ENCODE peak calls at places on chromosomes 4 and X, in six cellular contexts. One of them, this sample, is unnamed.

GRCh38 chr4:26785766-26786165 is 74.9 kb upstream of the STIM2 start:
- DNase-seq in H9: no peak
- DNase-seq in neuronal stem cell: no peak
- DNase-seq in IMR-90: no peak
- DNase-seq in H1: no peak
- DNase-seq in mesenchymal stem cell: no peak
- DNase-seq in this sample: no peak

GRCh38 chr4:137677851-137678250 is 145.6 kb upstream of the PCDH18 start:
- DNase-seq in H9: no peak
- DNase-seq in neuronal stem cell: no peak
- DNase-seq in IMR-90: peak
- DNase-seq in H1: no peak
- DNase-seq in mesenchymal stem cell: peak
- DNase-seq in this sample: no peak

GRCh38 chr4:16530688-16531635 is 304.7 kb upstream of the TAPT1 start:
- DNase-seq in H9: no peak
- DNase-seq in neuronal stem cell: no peak
- DNase-seq in IMR-90: peak
- DNase-seq in H1: no peak
- DNase-seq in mesenchymal stem cell: peak
- DNase-seq in this sample: no peak

GRCh38 chr4:76968937-76969336 is 19.4 kb downstream of the SEPTIN11 start:
- DNase-seq in H9: no peak
- DNase-seq in neuronal stem cell: no peak
- DNase-seq in IMR-90: no peak
- DNase-seq in H1: no peak
- DNase-seq in mesenchymal stem cell: no peak
- DNase-seq in this sample: no peak

GRCh38 chr4:158914178-158914577 is 145.4 kb downstream of the FNIP2 start:
- DNase-seq in H9: no peak
- DNase-seq in neuronal stem cell: no peak
- DNase-seq in IMR-90: peak
- DNase-seq in H1: no peak
- DNase-seq in mesenchymal stem cell: peak
- DNase-seq in this sample: no peak

GRCh38 chrX:1481636-1482529 is 29.2 kb upstream of the ASMTL start:
- DNase-seq in H9: peak
- DNase-seq in neuronal stem cell: no peak
- DNase-seq in IMR-90: peak
- DNase-seq in H1: no peak
- DNase-seq in mesenchymal stem cell: peak
- DNase-seq in this sample: peak

GRCh38 chr4:41120297-41121217 is 93.8 kb downstream of the APBB2 start:
- DNase-seq in H9: no peak
- DNase-seq in neuronal stem cell: no peak
- DNase-seq in IMR-90: peak
- DNase-seq in H1: no peak
- DNase-seq in mesenchymal stem cell: no peak
- DNase-seq in this sample: no peak

GRCh38 chrX:20527041-20527440 is 260.3 kb upstream of the RPS6KA3 start:
- DNase-seq in H9: no peak
- DNase-seq in neuronal stem cell: no peak
- DNase-seq in IMR-90: no peak
- DNase-seq in H1: no peak
- DNase-seq in mesenchymal stem cell: no peak
- DNase-seq in this sample: no peak

GRCh38 chr4:14218641-14219040 is 591.1 kb upstream of the BOD1L1 start:
- DNase-seq in H9: no peak
- DNase-seq in neuronal stem cell: no peak
- DNase-seq in IMR-90: no peak
- DNase-seq in H1: no peak
- DNase-seq in mesenchymal stem cell: no peak
- DNase-seq in this sample: no peak

GRCh38 chr4:99648321-99648720 is 9.3 kb downstream of the C4orf54 start:
- DNase-seq in H9: no peak
- DNase-seq in neuronal stem cell: no peak
- DNase-seq in IMR-90: no peak
- DNase-seq in H1: no peak
- DNase-seq in mesenchymal stem cell: no peak
- DNase-seq in this sample: no peak

GRCh38 chr4:6390357-6390756 is 82.1 kb downstream of the PPP2R2C start:
- DNase-seq in H9: no peak
- DNase-seq in neuronal stem cell: no peak
- DNase-seq in IMR-90: no peak
- DNase-seq in H1: no peak
- DNase-seq in mesenchymal stem cell: no peak
- DNase-seq in this sample: no peak

GRCh38 chr4:6393066-6393465 is 79.3 kb downstream of the PPP2R2C start:
- DNase-seq in H9: no peak
- DNase-seq in neuronal stem cell: no peak
- DNase-seq in IMR-90: no peak
- DNase-seq in H1: no peak
- DNase-seq in mesenchymal stem cell: no peak
- DNase-seq in this sample: no peak

GRCh38 chr4:6392407-6392806 is 80.0 kb downstream of the PPP2R2C start:
- DNase-seq in H9: no peak
- DNase-seq in neuronal stem cell: no peak
- DNase-seq in IMR-90: no peak
- DNase-seq in H1: no peak
- DNase-seq in mesenchymal stem cell: no peak
- DNase-seq in this sample: no peak

GRCh38 chr4:6391186-6391851 is 81.1 kb downstream of the PPP2R2C start:
- DNase-seq in H9: no peak
- DNase-seq in neuronal stem cell: no peak
- DNase-seq in IMR-90: no peak
- DNase-seq in H1: no peak
- DNase-seq in mesenchymal stem cell: no peak
- DNase-seq in this sample: no peak

GRCh38 chr4:6391852-6392188 is 80.6 kb downstream of the PPP2R2C start:
- DNase-seq in H9: no peak
- DNase-seq in neuronal stem cell: no peak
- DNase-seq in IMR-90: no peak
- DNase-seq in H1: no peak
- DNase-seq in mesenchymal stem cell: no peak
- DNase-seq in this sample: no peak
- H3K4me2 ChIP-seq in H9: no peak
- H3K4me2 ChIP-seq in neuronal stem cell: no peak
- H3K4me2 ChIP-seq in IMR-90: no peak
- H3K4me2 ChIP-seq in H1: no peak
- H3K4me2 ChIP-seq in mesenchymal stem cell: no peak
- H3K4me2 ChIP-seq in this sample: no peak

GRCh38 chr4:140219567-140219966 is 65.6 kb upstream of the MAML3 start:
- DNase-seq in H9: no peak
- DNase-seq in neuronal stem cell: no peak
- DNase-seq in IMR-90: no peak
- DNase-seq in H1: peak
- DNase-seq in mesenchymal stem cell: no peak
- DNase-seq in this sample: no peak
- H2BK120ac ChIP-seq in H9: no peak
- H2BK120ac ChIP-seq in neuronal stem cell: no peak
- H2BK120ac ChIP-seq in IMR-90: no peak
- H2BK120ac ChIP-seq in H1: peak
- H2BK120ac ChIP-seq in mesenchymal stem cell: no peak
- H2BK120ac ChIP-seq in this sample: no peak

GRCh38 chr4:71872767-71873422 is 89.0 kb upstream of the GC start:
- DNase-seq in H9: no peak
- DNase-seq in neuronal stem cell: no peak
- DNase-seq in IMR-90: no peak
- DNase-seq in H1: no peak
- DNase-seq in mesenchymal stem cell: no peak
- DNase-seq in this sample: peak

GRCh38 chr4:71882113-71882512 is 98.2 kb upstream of the GC start:
- DNase-seq in H9: no peak
- DNase-seq in neuronal stem cell: no peak
- DNase-seq in IMR-90: no peak
- DNase-seq in H1: no peak
- DNase-seq in mesenchymal stem cell: no peak
- DNase-seq in this sample: peak

GRCh38 chr4:71878388-71878787 is 94.5 kb upstream of the GC start:
- DNase-seq in H9: no peak
- DNase-seq in neuronal stem cell: no peak
- DNase-seq in IMR-90: no peak
- DNase-seq in H1: no peak
- DNase-seq in mesenchymal stem cell: no peak
- DNase-seq in this sample: no peak
- H2AFZ ChIP-seq in H9: no peak
- H2AFZ ChIP-seq in neuronal stem cell: no peak
- H2AFZ ChIP-seq in IMR-90: no peak
- H2AFZ ChIP-seq in H1: peak
- H2AFZ ChIP-seq in mesenchymal stem cell: no peak
- H2AFZ ChIP-seq in this sample: no peak

DNA sequence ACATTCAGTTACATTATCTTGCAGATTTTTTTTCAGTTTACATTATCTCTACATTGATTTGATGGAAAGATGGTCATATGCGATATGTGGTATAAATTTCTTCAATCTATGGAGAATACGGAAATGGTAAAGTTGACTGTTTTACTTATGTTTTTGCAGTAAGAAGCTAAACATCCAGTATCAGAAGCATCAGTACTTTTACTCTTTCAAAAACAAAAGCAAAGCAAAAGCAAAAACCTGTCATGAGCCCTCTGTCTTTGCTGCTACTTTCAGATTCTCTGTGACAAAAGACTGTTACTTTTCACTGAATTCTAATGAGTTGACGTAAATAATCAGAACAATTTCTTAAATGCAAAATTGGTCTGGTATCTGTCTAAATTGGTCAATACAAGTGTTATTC is 52.4 kb upstream of the UCP1 start:
- DNase-seq in H9: no peak
- DNase-seq in neuronal stem cell: no peak
- DNase-seq in IMR-90: no peak
- DNase-seq in H1: no peak
- DNase-seq in mesenchymal stem cell: no peak
- DNase-seq in this sample: no peak
- H3K4me2 ChIP-seq in H9: no peak
- H3K4me2 ChIP-seq in neuronal stem cell: no peak
- H3K4me2 ChIP-seq in IMR-90: no peak
- H3K4me2 ChIP-seq in H1: no peak
- H3K4me2 ChIP-seq in mesenchymal stem cell: no peak
- H3K4me2 ChIP-seq in this sample: no peak

DNA sequence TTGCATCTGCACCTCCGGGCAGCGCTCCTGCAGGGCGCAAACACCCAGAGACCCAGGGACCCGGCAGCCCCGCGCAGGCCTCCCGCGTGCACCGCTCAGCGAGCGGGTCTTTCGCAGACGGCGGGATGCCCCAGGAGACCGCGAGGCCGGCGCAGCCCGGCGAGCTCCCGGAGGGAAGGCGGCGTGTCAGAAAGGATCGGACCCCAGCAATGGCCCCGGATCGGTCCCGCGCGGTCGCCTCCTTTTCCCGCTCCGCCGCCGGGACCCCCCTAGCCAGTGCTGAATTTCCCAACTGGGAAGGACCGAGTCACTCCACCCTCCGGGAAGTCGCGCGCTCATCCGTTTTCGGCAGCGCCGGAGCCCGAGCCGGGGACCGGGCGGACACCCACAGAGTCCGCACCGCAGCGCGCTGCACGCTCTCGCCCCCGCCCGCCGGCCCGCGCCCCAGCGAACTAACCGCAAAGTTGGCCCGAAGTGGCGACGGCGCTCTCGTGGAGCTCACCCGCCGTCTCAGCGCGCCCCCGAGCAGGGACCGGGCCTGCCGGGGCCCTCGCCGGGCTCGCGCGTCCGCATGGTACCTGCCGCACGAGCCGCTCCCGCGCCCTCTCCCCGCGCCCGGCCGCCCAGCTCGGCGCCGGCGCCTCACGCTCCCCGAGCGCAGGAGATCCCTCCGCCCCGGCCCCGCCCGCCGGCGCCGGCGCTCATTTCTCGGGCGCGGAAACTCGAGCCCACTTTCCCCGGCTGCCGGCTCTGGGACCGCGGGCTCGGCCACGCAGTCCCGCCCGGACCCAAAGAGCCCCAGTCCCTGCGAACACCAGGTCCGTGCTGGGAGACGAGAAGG is at the start of gene FAT1:
- DNase-seq in H9: peak
- DNase-seq in neuronal stem cell: peak
- DNase-seq in IMR-90: peak
- DNase-seq in H1: peak
- DNase-seq in mesenchymal stem cell: peak
- DNase-seq in this sample: peak
- H2BK120ac ChIP-seq in H9: no peak
- H2BK120ac ChIP-seq in neuronal stem cell: peak
- H2BK120ac ChIP-seq in IMR-90: peak
- H2BK120ac ChIP-seq in H1: peak
- H2BK120ac ChIP-seq in mesenchymal stem cell: peak
- H2BK120ac ChIP-seq in this sample: peak

GRCh38 chr4:123415977-123416376 is 19.4 kb downstream of the SPRY1 start:
- DNase-seq in H9: no peak
- DNase-seq in neuronal stem cell: no peak
- DNase-seq in IMR-90: peak
- DNase-seq in H1: no peak
- DNase-seq in mesenchymal stem cell: peak
- DNase-seq in this sample: peak
- H2AFZ ChIP-seq in H9: no peak
- H2AFZ ChIP-seq in neuronal stem cell: no peak
- H2AFZ ChIP-seq in IMR-90: no peak
- H2AFZ ChIP-seq in H1: no peak
- H2AFZ ChIP-seq in mesenchymal stem cell: no peak
- H2AFZ ChIP-seq in this sample: no peak

GRCh38 chr4:118325443-118325842 is 27.4 kb downstream of the PRSS12 start:
- DNase-seq in H9: no peak
- DNase-seq in neuronal stem cell: no peak
- DNase-seq in IMR-90: no peak
- DNase-seq in H1: no peak
- DNase-seq in mesenchymal stem cell: no peak
- DNase-seq in this sample: no peak
- H3K4me2 ChIP-seq in H9: no peak
- H3K4me2 ChIP-seq in neuronal stem cell: no peak
- H3K4me2 ChIP-seq in IMR-90: no peak
- H3K4me2 ChIP-seq in H1: no peak
- H3K4me2 ChIP-seq in mesenchymal stem cell: no peak
- H3K4me2 ChIP-seq in this sample: no peak